ENCODE peak calls at places on chromosomes 6 and 20, in nine cellular contexts. J is NCI-H1694 treated with DMSO at 0.1 percent for 48 hours; Z is brain pericyte; F is endothelial cell; S is SHP77; Y is heart right ventricle; L is astrocyte of the spinal cord; O is activated CD8-positive, alpha-beta memory T cell treated with anti-CD3 and anti-CD28 coated beads for 48 hours; M is GDM1. E is an unnamed sample.

GRCh38 chr20:48015943-48016723 is 230.9 kb upstream of the SULF2 start:
- DNase-seq in J (no peak), Z (no peak), F (no peak), S (no peak), Y (no peak), L (peak), O (no peak), M (no peak), E (no peak)

GRCh38 chr6:2767327-2767985 is 2.3 kb downstream of the WRNIP1 start:
- DNase-seq in J (no peak), Z (no peak), F (no peak), S (no peak), Y (no peak), L (no peak), O (no peak), M (no peak), E (no peak)

GRCh38 chr6:163398796-163399195 is 15.7 kb upstream of the QKI start:
- DNase-seq in J (no peak), Z (no peak), F (no peak), S (no peak), Y (no peak), L (no peak), O (no peak), M (no peak), E (peak)

GRCh38 chr6:46104209-46104608 is 25.6 kb upstream of the ENPP4 start:
- DNase-seq in J (no peak), Z (no peak), F (no peak), S (no peak), Y (no peak), L (no peak), O (no peak), M (no peak), E (no peak)

GRCh38 chr6:164982389-164982788 is 327.0 kb downstream of the C6orf118 start:
- DNase-seq in J (no peak), Z (no peak), F (no peak), S (no peak), Y (no peak), L (no peak), O (no peak), M (no peak), E (no peak)

GRCh38 chr6:154487367-154488275 is 22.9 kb downstream of the CNKSR3 start:
- DNase-seq in J (no peak), Z (no peak), F (no peak), S (no peak), Y (no peak), L (peak), O (no peak), M (no peak), E (no peak)

GRCh38 chr6:90347411-90347841 is 50.8 kb upstream of the BACH2 start:
- DNase-seq in J (no peak), Z (no peak), F (no peak), S (no peak), Y (no peak), L (no peak), O (no peak), M (no peak), E (no peak)

GRCh38 chr6:16228709-16229665 is 9.4 kb upstream of the GMPR start:
- DNase-seq in J (no peak), Z (no peak), F (no peak), S (no peak), Y (no peak), L (no peak), O (no peak), M (no peak), E (no peak)

GRCh38 chr6:13795041-13795748 is 19.2 kb downstream of the MCUR1 start:
- DNase-seq in J (peak), Z (no peak), F (peak), S (peak), Y (peak), L (peak), O (peak), M (peak), E (peak)

GRCh38 chr6:79302341-79302740 is 67.9 kb upstream of the HMGN3 start:
- DNase-seq in J (no peak), Z (no peak), F (no peak), S (no peak), Y (no peak), L (no peak), O (no peak), M (no peak), E (no peak)

GRCh38 chr6:130713144-130713543 is 114.1 kb upstream of the SMLR1 start:
- DNase-seq in J (no peak), Z (no peak), F (peak), S (no peak), Y (no peak), L (no peak), O (no peak), M (no peak), E (no peak)

GRCh38 chr20:15789083-15789482 is 784.2 kb downstream of the KIF16B start:
- DNase-seq in J (no peak), Z (no peak), F (no peak), S (no peak), Y (no peak), L (no peak), O (no peak), M (no peak), E (no peak)

GRCh38 chr20:55054443-55054842 is 579.0 kb downstream of the DOK5 start:
- DNase-seq in J (no peak), Z (no peak), F (no peak), S (no peak), Y (no peak), L (no peak), O (no peak), M (no peak), E (no peak)

GRCh38 chr20:23667666-23668065 is 21.2 kb downstream of the CST4 start:
- DNase-seq in J (no peak), Z (no peak), F (no peak), S (no peak), Y (no peak), L (no peak), O (no peak), M (no peak), E (no peak)

GRCh38 chr6:9628819-9629218 is 786.1 kb downstream of the TFAP2A start:
- DNase-seq in J (no peak), Z (no peak), F (no peak), S (no peak), Y (no peak), L (no peak), O (no peak), M (no peak), E (peak)

GRCh38 chr6:101208152-101208551 is 185.4 kb upstream of the GRIK2 start:
- DNase-seq in J (no peak), Z (no peak), F (no peak), S (no peak), Y (no peak), L (no peak), O (no peak), M (no peak), E (no peak)

GRCh38 chr6:156395276-156395675 is 381.9 kb upstream of the ARID1B start:
- DNase-seq in J (no peak), Z (no peak), F (no peak), S (peak), Y (no peak), L (no peak), O (no peak), M (no peak), E (no peak)

GRCh38 chr20:7161690-7162089 is 394.2 kb downstream of the BMP2 start:
- DNase-seq in J (no peak), Z (no peak), F (peak), S (peak), Y (peak), L (peak), O (no peak), M (no peak), E (no peak)

GRCh38 chr6:33694401-33694931 is 17.0 kb downstream of the UQCC2 start:
- DNase-seq in J (peak), Z (no peak), F (no peak), S (peak), Y (no peak), L (peak), O (no peak), M (peak), E (no peak)

GRCh38 chr6:134706806-134707205 is 243.1 kb downstream of the ALDH8A1 start:
- DNase-seq in J (no peak), Z (no peak), F (no peak), S (no peak), Y (no peak), L (no peak), O (no peak), M (no peak), E (no peak)

GRCh38 chr6:75065524-75065923 is 140.3 kb downstream of the COL12A1 start:
- DNase-seq in J (no peak), Z (peak), F (no peak), S (no peak), Y (peak), L (peak), O (no peak), M (no peak), E (no peak)

GRCh38 chr20:38550274-38550673 is 30.7 kb upstream of the ADIG start:
- DNase-seq in J (no peak), Z (no peak), F (no peak), S (no peak), Y (no peak), L (no peak), O (no peak), M (no peak), E (no peak)

GRCh38 chr6:27617700-27618689 is 145.1 kb upstream of the ZNF184 start:
- DNase-seq in J (no peak), Z (no peak), F (peak), S (no peak), Y (no peak), L (peak), O (no peak), M (no peak), E (no peak)

GRCh38 chr6:167788531-167788903 is 38.2 kb upstream of the AFDN start:
- DNase-seq in J (peak), Z (no peak), F (no peak), S (no peak), Y (no peak), L (no peak), O (no peak), M (no peak), E (no peak)

GRCh38 chr6:104603108-104603745 is 256.5 kb downstream of the HACE1 start:
- DNase-seq in J (no peak), Z (no peak), F (no peak), S (no peak), Y (no peak), L (no peak), O (no peak), M (no peak), E (no peak)

GRCh38 chr6:35043381-35043780 is 97.8 kb downstream of the TCP11 start:
- DNase-seq in J (no peak), Z (no peak), F (no peak), S (no peak), Y (no peak), L (no peak), O (no peak), M (no peak), E (peak)

GRCh38 chr20:367486-367887 is 13.1 kb upstream of the TRIB3 start:
- DNase-seq in J (no peak), Z (no peak), F (no peak), S (no peak), Y (no peak), L (no peak), O (no peak), M (no peak), E (no peak)

GRCh38 chr6:132962936-132963579 is 148.7 kb downstream of the RPS12 start:
- DNase-seq in J (peak), Z (no peak), F (peak), S (peak), Y (peak), L (peak), O (no peak), M (peak), E (peak)